ENCODE peak calls at places on chromosomes 12 and 14, in eight cellular contexts. H is mucosa of gallbladder; S is PC-3; Z is NT2/D1; W is CD4-positive, alpha-beta memory T cell; I is hypothalamus; A is heart right ventricle; B is NCI-H187 treated with DMSO at 0.1 percent for 48 hours. X is an unnamed sample.

GRCh38 chr12:112887542-112887941 is 19.2 kb upstream of the OAS1 start:
- DNase-seq in H (no peak), S (no peak), Z (no peak), W (no peak), I (no peak), A (no peak), B (no peak), X (no peak)

GRCh38 chr12:53380797-53381738 is 1.1 kb downstream of the SP1 start:
- DNase-seq in H (no peak), S (peak), Z (no peak), W (no peak), I (no peak), A (no peak), B (no peak), X (no peak)

GRCh38 chr14:35231207-35231755 is 60.9 kb upstream of the PSMA6 start:
- DNase-seq in H (no peak), S (no peak), Z (no peak), W (no peak), I (no peak), A (no peak), B (no peak), X (no peak)

GRCh38 chr14:22864979-22865378 is 6.6 kb upstream of the LRP10 start:
- DNase-seq in H (no peak), S (no peak), Z (no peak), W (no peak), I (no peak), A (no peak), B (no peak), X (no peak)

GRCh38 chr14:32014498-32014897 is 62.6 kb upstream of the ARHGAP5 start:
- DNase-seq in H (no peak), S (no peak), Z (no peak), W (no peak), I (no peak), A (no peak), B (no peak), X (no peak)

GRCh38 chr12:56084958-56085543 is 5.1 kb downstream of the ERBB3 start:
- DNase-seq in H (no peak), S (peak), Z (no peak), W (no peak), I (no peak), A (no peak), B (no peak), X (no peak)

GRCh38 chr12:110880651-110881050 is 33.9 kb downstream of the CCDC63 start:
- DNase-seq in H (no peak), S (no peak), Z (no peak), W (no peak), I (no peak), A (no peak), B (no peak), X (no peak)

GRCh38 chr14:52694761-52695480 is 437 bp downstream of the ERO1A start:
- DNase-seq in H (peak), S (peak), Z (no peak), W (peak), I (peak), A (no peak), B (no peak), X (no peak)

GRCh38 chr14:45709541-45709940 is 456.5 kb upstream of the MIS18BP1 start:
- DNase-seq in H (no peak), S (no peak), Z (no peak), W (no peak), I (no peak), A (no peak), B (no peak), X (no peak)

GRCh38 chr14:68470361-68470760 is 322.5 kb downstream of the ZFP36L1 start:
- DNase-seq in H (no peak), S (no peak), Z (no peak), W (no peak), I (no peak), A (no peak), B (no peak), X (no peak)